ENCODE peak calls at places on chromosome 1, in ten cellular contexts. N, S, G, W, M, O, D, P, H and V are unnamed samples.
A peak's percentile ranks its signal among the peaks of the same experiment; 100 is the strongest.

GRCh38 chr1:18805925-18806849 is 53.3 kb downstream of the TAS1R2 start:
- DNase-seq in N (no peak), S (no peak), G (no peak), W (no peak), M (no peak), O (no peak), D (no peak), P (no peak), H (no peak), V (no peak)

GRCh38 chr1:109531205-109531779 is 8.4 kb upstream of the GPR61 start:
- DNase-seq in N (no peak), S (no peak), G (no peak), W (no peak), M (no peak), O (no peak), D (no peak), P (no peak), H (no peak), V (no peak)

GRCh38 chr1:227938276-227938675 is 9.5 kb downstream of the WNT9A start:
- DNase-seq in N (no peak), S (no peak), G (no peak), W (no peak), M (no peak), O (no peak), D (no peak), P (no peak), H (no peak), V (no peak)

GRCh38 chr1:93567255-93567918 is 114.2 kb downstream of the BCAR3 start:
- DNase-seq in N (no peak), S (no peak), G (no peak), W (no peak), M (no peak), O (no peak), D (no peak), P (no peak), H (no peak), V (peak; percentile 82)

GRCh38 chr1:60553730-60554129 is 480.2 kb upstream of the C1orf87 start:
- DNase-seq in N (no peak), S (no peak), G (no peak), W (no peak), M (no peak), O (no peak), D (no peak), P (no peak), H (no peak), V (no peak)

GRCh38 chr1:55582078-55582477 is 366.9 kb upstream of the USP24 start:
- DNase-seq in N (no peak), S (no peak), G (no peak), W (no peak), M (no peak), O (no peak), D (no peak), P (no peak), H (no peak), V (no peak)

GRCh38 chr1:218656301-218657037 is 311.3 kb downstream of the TGFB2 start:
- DNase-seq in N (no peak), S (no peak), G (no peak), W (no peak), M (no peak), O (no peak), D (no peak), P (no peak), H (no peak), V (no peak)

GRCh38 chr1:8040586-8040985 is 14.5 kb upstream of the ERRFI1 start:
- DNase-seq in N (peak; percentile 88), S (no peak), G (no peak), W (no peak), M (peak; percentile 90), O (no peak), D (no peak), P (no peak), H (no peak), V (peak; percentile 74)

GRCh38 chr1:168335500-168335899 is 54.8 kb downstream of the TBX19 start:
- DNase-seq in N (no peak), S (no peak), G (no peak), W (no peak), M (no peak), O (no peak), D (no peak), P (no peak), H (no peak), V (no peak)

GRCh38 chr1:237590381-237590780 is 300.3 kb downstream of the ZP4 start:
- DNase-seq in N (no peak), S (no peak), G (no peak), W (no peak), M (no peak), O (no peak), D (no peak), P (no peak), H (no peak), V (no peak)

GRCh38 chr1:208541225-208541855 is 297.2 kb upstream of the PLXNA2 start:
- DNase-seq in N (no peak), S (no peak), G (no peak), W (no peak), M (no peak), O (no peak), D (no peak), P (no peak), H (no peak), V (no peak)

GRCh38 chr1:21149430-21149861 is 27.3 kb downstream of the EIF4G3 start:
- DNase-seq in N (no peak), S (no peak), G (no peak), W (no peak), M (no peak), O (peak; percentile 45), D (no peak), P (no peak), H (no peak), V (no peak)

GRCh38 chr1:54803761-54804470 is 2.8 kb upstream of the TTC22 start:
- DNase-seq in N (no peak), S (peak; percentile 47), G (peak; percentile 14), W (no peak), M (peak; percentile 91), O (no peak), D (no peak), P (no peak), H (no peak), V (no peak)

GRCh38 chr1:112693821-112694220 is 13.1 kb downstream of the RHOC start:
- DNase-seq in N (no peak), S (no peak), G (no peak), W (no peak), M (no peak), O (no peak), D (no peak), P (no peak), H (no peak), V (no peak)

GRCh38 chr1:29865051-29865450 is 628.7 kb downstream of the PTPRU start:
- DNase-seq in N (no peak), S (no peak), G (no peak), W (no peak), M (no peak), O (no peak), D (no peak), P (no peak), H (no peak), V (no peak)

GRCh38 chr1:54248966-54249365 is 49.0 kb downstream of the MRPL37 start:
- DNase-seq in N (no peak), S (no peak), G (no peak), W (no peak), M (no peak), O (no peak), D (no peak), P (no peak), H (no peak), V (peak; percentile 42)

GRCh38 chr1:72283204-72284083 is 1.1 kb upstream of the NEGR1 start:
- DNase-seq in N (no peak), S (peak; percentile 59), G (no peak), W (no peak), M (peak; percentile 90), O (peak; percentile 90), D (no peak), P (no peak), H (peak; percentile 67), V (peak; percentile 20)

GRCh38 chr1:45456531-45456930 is 34.4 kb downstream of the TESK2 start:
- DNase-seq in N (no peak), S (no peak), G (no peak), W (no peak), M (no peak), O (no peak), D (no peak), P (no peak), H (no peak), V (no peak)

GRCh38 chr1:197619008-197619640 is 156.2 kb downstream of the DENND1B start:
- DNase-seq in N (no peak), S (no peak), G (no peak), W (no peak), M (no peak), O (peak; percentile 5), D (no peak), P (no peak), H (peak; percentile 81), V (no peak)

GRCh38 chr1:112298558-112298957 is 97.5 kb upstream of the CTTNBP2NL start:
- DNase-seq in N (peak; percentile 19), S (no peak), G (no peak), W (peak; percentile 3), M (no peak), O (no peak), D (no peak), P (no peak), H (peak; percentile 73), V (no peak)

GRCh38 chr1:222974496-222974895 is 159.7 kb downstream of the DISP1 start:
- DNase-seq in N (peak; percentile 86), S (no peak), G (no peak), W (no peak), M (no peak), O (no peak), D (no peak), P (no peak), H (no peak), V (no peak)

GRCh38 chr1:246837418-246838117 is 94.2 kb downstream of the AHCTF1 start:
- DNase-seq in N (no peak), S (no peak), G (no peak), W (no peak), M (no peak), O (no peak), D (no peak), P (no peak), H (no peak), V (no peak)

GRCh38 chr1:52877554-52877953 is 35.0 kb downstream of the ZYG11A start:
- DNase-seq in N (no peak), S (no peak), G (no peak), W (no peak), M (no peak), O (no peak), D (no peak), P (no peak), H (no peak), V (no peak)

GRCh38 chr1:1121611-1122077 is 5.8 kb upstream of the C1orf159 start:
- DNase-seq in N (no peak), S (no peak), G (no peak), W (no peak), M (peak; percentile 78), O (no peak), D (peak; percentile 16), P (no peak), H (no peak), V (no peak)

GRCh38 chr1:10339815-10340214 is 59.0 kb upstream of the PGD start:
- DNase-seq in N (no peak), S (no peak), G (no peak), W (no peak), M (no peak), O (peak; percentile 98), D (no peak), P (no peak), H (no peak), V (no peak)

GRCh38 chr1:212958175-212958574 is 7.8 kb downstream of the VASH2 start:
- DNase-seq in N (no peak), S (no peak), G (no peak), W (no peak), M (no peak), O (no peak), D (no peak), P (no peak), H (no peak), V (no peak)

GRCh38 chr1:158537609-158538008 is 16.6 kb downstream of the OR6Y1 start:
- DNase-seq in N (no peak), S (no peak), G (no peak), W (no peak), M (no peak), O (no peak), D (no peak), P (no peak), H (no peak), V (no peak)

GRCh38 chr1:29303201-29304024 is 67.1 kb downstream of the PTPRU start:
- DNase-seq in N (no peak), S (no peak), G (no peak), W (no peak), M (peak; percentile 62), O (no peak), D (no peak), P (no peak), H (no peak), V (no peak)